ENCODE peak calls at places on chromosome 18, in four cellular contexts. S, B, A and E are unnamed samples.
A peak's percentile ranks its signal among the peaks of the same experiment; 100 is the strongest.

GRCh38 chr18:26502834-26503233 is 45.5 kb downstream of the KCTD1 start:
- DNase-seq in S (no peak), B (no peak), A (no peak), E (no peak)

GRCh38 chr18:50751490-50751889 is 68.3 kb downstream of the MRO start:
- DNase-seq in S (no peak), B (no peak), A (no peak), E (no peak)

GRCh38 chr18:61001138-61001537 is 332.1 kb upstream of the CDH20 start:
- DNase-seq in S (no peak), B (no peak), A (no peak), E (no peak)

GRCh38 chr18:34314847-34315246 is 90.1 kb upstream of the NOL4 start:
- DNase-seq in S (no peak), B (no peak), A (no peak), E (no peak)

GRCh38 chr18:8667846-8668245 is 37.5 kb upstream of the MTCL1 start:
- DNase-seq in S (no peak), B (no peak), A (no peak), E (peak; percentile 33)

GRCh38 chr18:10404148-10404547 is 50.3 kb upstream of the APCDD1 start:
- DNase-seq in S (no peak), B (no peak), A (no peak), E (no peak)

GRCh38 chr18:67783215-67783946 is 266.9 kb upstream of the DSEL start:
- DNase-seq in S (no peak), B (no peak), A (no peak), E (peak; percentile 75)

GRCh38 chr18:2997846-2998599 is 14.9 kb downstream of the LPIN2 start:
- DNase-seq in S (no peak), B (no peak), A (no peak), E (no peak)

GRCh38 chr18:48333563-48333962 is 75.6 kb downstream of the ZBTB7C start:
- DNase-seq in S (no peak), B (no peak), A (no peak), E (no peak)

DNA sequence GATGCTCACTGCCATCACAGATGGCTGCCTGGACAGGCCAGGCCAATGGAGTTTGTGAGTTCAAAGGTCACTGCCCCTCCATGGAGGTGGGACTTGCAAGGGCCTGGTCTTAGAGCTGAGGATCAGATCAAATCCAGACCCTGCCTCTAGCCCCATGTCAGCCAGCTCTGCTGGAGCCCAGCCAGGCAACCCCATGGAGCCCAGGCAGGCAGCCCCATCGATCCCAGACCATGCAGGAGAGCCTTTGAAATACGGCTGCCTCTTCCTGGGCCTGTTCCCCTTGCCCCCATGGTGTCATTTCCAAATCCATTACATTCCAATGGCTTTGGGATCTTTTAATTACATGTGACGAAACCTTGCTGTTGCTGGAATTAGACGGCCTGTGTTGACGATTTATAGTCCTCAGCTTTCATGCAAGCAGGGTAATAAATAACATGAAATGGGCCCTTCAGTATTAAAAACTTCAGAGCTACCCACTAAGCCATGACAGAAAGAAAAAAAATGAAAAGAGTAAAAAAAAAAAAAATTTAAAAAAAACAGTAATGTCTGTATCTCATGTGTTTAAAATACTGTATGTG is 75.8 kb upstream of the SLC14A2 start:
- DNase-seq in S (no peak), B (no peak), A (no peak), E (no peak)
- TF ChIP-seq JUN in S (no peak), B (no peak), A (no peak), E (no peak)

DNA sequence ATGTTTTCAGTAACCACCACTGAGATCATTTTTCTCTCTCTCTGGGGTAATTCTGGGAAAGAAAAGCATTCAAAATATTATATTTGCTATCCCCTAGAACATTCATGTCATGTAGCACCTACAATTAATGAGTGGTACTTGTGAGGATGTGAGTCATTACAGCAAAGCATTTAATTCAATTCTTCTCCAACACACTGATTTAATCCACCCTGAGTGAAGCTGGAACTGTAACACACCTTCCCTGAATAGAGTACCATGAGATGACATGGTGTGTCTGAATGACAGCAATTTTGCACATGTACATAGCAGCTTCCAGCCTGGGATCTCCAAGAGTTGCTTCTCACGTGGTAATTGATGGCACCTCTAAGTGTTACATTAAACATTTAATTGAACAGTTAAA is 207.1 kb upstream of the SLC14A2 start:
- DNase-seq in S (no peak), B (no peak), A (no peak), E (no peak)
- TF ChIP-seq MAX in S (no peak), B (no peak), A (no peak), E (no peak)

GRCh38 chr18:79522451-79523220 is 126.9 kb downstream of the NFATC1 start:
- DNase-seq in S (no peak), B (no peak), A (no peak), E (no peak)
- H3K4me3 ChIP-seq in S (no peak overlapping the region), B (no peak overlapping the region), A (no peak overlapping the region), E (no peak overlapping the region)

GRCh38 chr18:28161608-28162599 is 15.0 kb downstream of the CDH2 start:
- DNase-seq in S (no peak), B (no peak), A (peak; percentile 46), E (no peak)

GRCh38 chr18:28159055-28159454 is 17.9 kb downstream of the CDH2 start:
- DNase-seq in S (no peak), B (no peak), A (no peak), E (no peak)

GRCh38 chr18:28167835-28168349 is 9.0 kb downstream of the CDH2 start:
- DNase-seq in S (no peak), B (no peak), A (peak; percentile 82), E (no peak)

GRCh38 chr18:28164772-28165483 is 12.0 kb downstream of the CDH2 start:
- DNase-seq in S (no peak), B (no peak), A (no peak), E (no peak)

GRCh38 chr18:28163201-28163778 is 13.6 kb downstream of the CDH2 start:
- DNase-seq in S (no peak), B (no peak), A (no peak), E (no peak)
- TF ChIP-seq JUN in S (no peak), B (no peak), A (no peak), E (no peak)

GRCh38 chr18:74567805-74568204 is 29.9 kb upstream of the ZNF407 start:
- DNase-seq in S (no peak), B (no peak), A (no peak), E (no peak)
- TF ChIP-seq MAX in S (no peak), B (no peak), A (no peak), E (no peak)

GRCh38 chr18:58196164-58196563 is 152.1 kb downstream of the NEDD4L start:
- DNase-seq in S (no peak), B (no peak), A (no peak), E (peak; percentile 68)

GRCh38 chr18:58194028-58194427 is 150.0 kb downstream of the NEDD4L start:
- DNase-seq in S (no peak), B (peak; percentile 14), A (no peak), E (peak; percentile 18)

GRCh38 chr18:58201268-58201667 is 157.2 kb downstream of the NEDD4L start:
- DNase-seq in S (no peak), B (no peak), A (no peak), E (no peak)

GRCh38 chr18:58195278-58195721 is 151.3 kb downstream of the NEDD4L start:
- DNase-seq in S (no peak), B (no peak), A (no peak), E (no peak)

GRCh38 chr18:58196881-58197872 is 153.2 kb downstream of the NEDD4L start:
- DNase-seq in S (no peak), B (no peak), A (no peak), E (no peak)
- H3K4me3 ChIP-seq in S (no peak overlapping the region), B (no peak overlapping the region), A (no peak overlapping the region), E (no peak overlapping the region)

GRCh38 chr18:44627245-44627644 is 53.4 kb upstream of the SETBP1 start:
- DNase-seq in S (no peak), B (no peak), A (no peak), E (peak; percentile 33)
- TF ChIP-seq JUN in S (no peak), B (no peak), A (no peak), E (no peak)